ENCODE peak calls at places on chromosomes 7 and 10, in six cellular contexts. M is HepG2, U is SK-N-SH, H is GM12878, S is K562, I is H1. T is an unnamed sample.

GRCh38 chr10:43233601-43234430 is 33.0 kb downstream of the RASGEF1A start:
- DNase-seq in M (no peak), U (no peak), H (no peak), S (no peak), I (no peak), T (no peak)

GRCh38 chr7:117157121-117157870 is 165.6 kb downstream of the WNT2 start:
- DNase-seq in M (no peak), U (peak), H (no peak), S (no peak), I (no peak), T (peak)

GRCh38 chr10:36017141-36017540 is 375.0 kb upstream of the FZD8 start:
- DNase-seq in M (no peak), U (no peak), H (no peak), S (no peak), I (no peak), T (no peak)

GRCh38 chr7:16891338-16891737 is 9.6 kb upstream of the AGR3 start:
- DNase-seq in M (peak), U (no peak), H (peak), S (no peak), I (no peak), T (peak)

GRCh38 chr7:20554072-20554471 is 61.4 kb upstream of the ABCB5 start:
- DNase-seq in M (no peak), U (no peak), H (no peak), S (peak), I (no peak), T (peak)

GRCh38 chr7:24889611-24890010 is 90.4 kb downstream of the OSBPL3 start:
- DNase-seq in M (no peak), U (no peak), H (no peak), S (no peak), I (no peak), T (no peak)

GRCh38 chr10:114662651-114663217 is 4.7 kb upstream of the ABLIM1 start:
- DNase-seq in M (no peak), U (no peak), H (no peak), S (no peak), I (no peak), T (no peak)

GRCh38 chr10:26737730-26738129 is 40.2 kb downstream of the PDSS1 start:
- DNase-seq in M (no peak), U (no peak), H (peak), S (no peak), I (no peak), T (no peak)

GRCh38 chr10:8137272-8137680 is 82.8 kb downstream of the GATA3 start:
- DNase-seq in M (no peak), U (no peak), H (no peak), S (no peak), I (no peak), T (no peak)

GRCh38 chr10:50794490-50794889 is 54.8 kb downstream of the ASAH2B start:
- DNase-seq in M (no peak), U (no peak), H (no peak), S (no peak), I (no peak), T (no peak)

GRCh38 chr7:8058852-8059251 is 90.3 kb downstream of the GLCCI1 start:
- DNase-seq in M (no peak), U (no peak), H (no peak), S (no peak), I (no peak), T (no peak)

GRCh38 chr7:49638166-49638565 is 135.3 kb upstream of the VWC2 start:
- DNase-seq in M (no peak), U (no peak), H (no peak), S (no peak), I (no peak), T (no peak)

GRCh38 chr7:3063016-3063753 is 19.5 kb upstream of the CARD11 start:
- DNase-seq in M (no peak), U (no peak), H (no peak), S (no peak), I (no peak), T (no peak)

GRCh38 chr7:46133076-46133475 is 212.0 kb upstream of the IGFBP3 start:
- DNase-seq in M (no peak), U (no peak), H (no peak), S (no peak), I (no peak), T (no peak)

GRCh38 chr10:63114031-63114814 is 18.9 kb upstream of the NRBF2 start:
- DNase-seq in M (peak), U (no peak), H (no peak), S (no peak), I (no peak), T (peak)

GRCh38 chr10:43229208-43230061 is 37.4 kb downstream of the RASGEF1A start:
- DNase-seq in M (no peak), U (peak), H (no peak), S (no peak), I (peak), T (peak)

GRCh38 chr10:4034907-4035581 is 250.0 kb upstream of the KLF6 start:
- DNase-seq in M (no peak), U (no peak), H (no peak), S (no peak), I (no peak), T (no peak)

GRCh38 chr7:77538186-77538907 is 1.3 kb downstream of the PTPN12 start:
- DNase-seq in M (peak), U (peak), H (no peak), S (peak), I (peak), T (peak)

GRCh38 chr7:95586951-95587301 is 9.4 kb downstream of the PDK4 start:
- DNase-seq in M (no peak), U (no peak), H (no peak), S (no peak), I (no peak), T (no peak)
- TF ChIP-seq CHD2 in M (no peak), U (no peak), H (no peak), S (no peak), I (no peak), T (no peak)

GRCh38 chr10:110221721-110222261 is 14.4 kb downstream of the MXI1 start:
- DNase-seq in M (no peak), U (peak), H (no peak), S (peak), I (peak), T (peak)
- TF ChIP-seq CHD2 in M (no peak), U (no peak), H (no peak), S (no peak), I (no peak), T (no peak)

GRCh38 chr7:30469303-30469702 is 9.3 kb downstream of the NOD1 start:
- DNase-seq in M (peak), U (no peak), H (no peak), S (no peak), I (peak), T (peak)
- TF ChIP-seq CHD2 in M (no peak), U (no peak), H (no peak), S (no peak), I (no peak), T (no peak)

GRCh38 chr7:92720604-92721350 is 115.6 kb downstream of the CDK6 start:
- DNase-seq in M (no peak), U (no peak), H (no peak), S (no peak), I (no peak), T (peak)
- TF ChIP-seq CHD2 in M (no peak), U (no peak), H (no peak), S (no peak), I (no peak), T (no peak)

GRCh38 chr7:137986252-137987010 is 15.5 kb downstream of the CREB3L2 start:
- DNase-seq in M (peak), U (no peak), H (no peak), S (no peak), I (no peak), T (no peak)
- TF ChIP-seq CHD2 in M (no peak), U (no peak), H (no peak), S (no peak), I (no peak), T (no peak)

GRCh38 chr10:94546058-94546595 is 539 bp downstream of the HELLS start:
- DNase-seq in M (peak), U (peak), H (no peak), S (peak), I (no peak), T (peak)
- TF ChIP-seq CHD2 in M (no peak), U (no peak), H (no peak), S (no peak), I (no peak), T (no peak)

DNA sequence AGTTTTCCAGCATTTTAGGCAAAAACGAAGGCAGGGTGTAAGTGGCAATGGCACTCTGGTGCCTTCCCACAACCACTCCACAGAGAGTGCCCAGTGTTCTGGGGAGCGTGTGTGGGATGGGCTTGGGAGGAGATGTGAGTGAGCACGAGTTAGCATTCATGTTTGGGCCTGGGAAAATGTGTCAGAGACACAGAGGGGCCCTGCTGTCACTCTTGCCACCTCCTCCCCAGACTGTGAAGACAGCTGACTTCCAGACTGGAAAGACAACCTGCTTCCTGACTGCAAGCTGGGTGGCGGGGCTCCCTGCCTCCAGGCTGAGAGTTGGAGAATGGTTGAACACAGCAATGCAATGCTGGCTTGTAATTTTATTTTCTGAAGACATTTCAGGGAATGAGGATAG is 454.5 kb upstream of the ZMIZ1 start:
- DNase-seq in M (no peak), U (no peak), H (no peak), S (no peak), I (no peak), T (no peak)
- TF ChIP-seq CHD2 in M (no peak), U (no peak), H (no peak), S (no peak), I (no peak), T (no peak)

GRCh38 chr10:20976891-20977684 is 80.0 kb upstream of the NEBL start:
- DNase-seq in M (no peak), U (no peak), H (no peak), S (no peak), I (no peak), T (no peak)
- TF ChIP-seq CHD2 in M (no peak), U (no peak), H (no peak), S (no peak), I (no peak), T (no peak)

GRCh38 chr10:12091420-12091819 is 22.7 kb downstream of the DHTKD1 start:
- DNase-seq in M (no peak), U (no peak), H (no peak), S (no peak), I (no peak), T (no peak)

DNA sequence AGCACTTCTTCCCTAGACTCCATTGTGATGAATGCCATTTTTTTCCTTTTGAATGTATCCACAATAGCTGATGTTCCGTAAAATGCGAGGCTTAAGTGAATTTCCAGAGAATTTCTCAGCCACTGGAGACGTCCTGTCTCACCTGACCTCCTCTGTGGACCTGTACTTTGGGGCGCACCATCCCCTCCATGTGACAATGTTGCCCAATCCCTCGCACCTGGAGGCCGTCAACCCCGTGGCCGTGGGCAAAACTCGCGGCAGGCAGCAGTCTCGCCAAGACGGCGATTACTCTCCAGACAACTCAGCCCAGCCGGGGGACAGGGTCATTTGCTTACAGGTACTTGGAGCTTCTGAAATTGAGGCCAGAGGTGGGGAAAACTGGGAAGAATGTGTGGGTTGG is 20.2 kb downstream of the DHTKD1 start:
- DNase-seq in M (no peak), U (no peak), H (no peak), S (no peak), I (no peak), T (no peak)
- TF ChIP-seq CHD2 in M (no peak), U (no peak), H (no peak), S (no peak), I (no peak), T (no peak)